ENCODE peak calls at places on chromosomes 3 and 15, in four cellular contexts. One of them, this sample, is unnamed.

GRCh38 chr3:185988080-185988815 is 50.4 kb upstream of the TRA2B start:
- DNase-seq in AG10803: no peak
- DNase-seq in PC-9: no peak
- DNase-seq in cardiac muscle cell: no peak
- DNase-seq in this sample: no peak

GRCh38 chr3:111668912-111669488 is 73.9 kb upstream of the ZBED2 start:
- DNase-seq in AG10803: peak
- DNase-seq in PC-9: peak
- DNase-seq in cardiac muscle cell: peak
- DNase-seq in this sample: peak

GRCh38 chr15:32763295-32763694 is 45.5 kb downstream of the GREM1 start:
- DNase-seq in AG10803: no peak
- DNase-seq in PC-9: no peak
- DNase-seq in cardiac muscle cell: no peak
- DNase-seq in this sample: no peak

GRCh38 chr3:185789891-185790830 is 34.7 kb downstream of the IGF2BP2 start:
- DNase-seq in AG10803: no peak
- DNase-seq in PC-9: peak
- DNase-seq in cardiac muscle cell: no peak
- DNase-seq in this sample: no peak

GRCh38 chr3:169812124-169812843 is 386 bp upstream of the LRRIQ4 start:
- DNase-seq in AG10803: peak
- DNase-seq in PC-9: peak
- DNase-seq in cardiac muscle cell: peak
- DNase-seq in this sample: peak

GRCh38 chr3:128878556-128879124 is 780 bp upstream of the ACAD9 start:
- DNase-seq in AG10803: peak
- DNase-seq in PC-9: peak
- DNase-seq in cardiac muscle cell: peak
- DNase-seq in this sample: peak

GRCh38 chr3:107797586-107797985 is 274.8 kb downstream of the BBX start:
- DNase-seq in AG10803: no peak
- DNase-seq in PC-9: peak
- DNase-seq in cardiac muscle cell: no peak
- DNase-seq in this sample: no peak

GRCh38 chr3:78907367-78907766 is 860.4 kb downstream of the ROBO1 start:
- DNase-seq in AG10803: no peak
- DNase-seq in PC-9: no peak
- DNase-seq in cardiac muscle cell: peak
- DNase-seq in this sample: no peak

GRCh38 chr3:141454906-141455602 is 31.8 kb upstream of the RASA2 start:
- DNase-seq in AG10803: peak
- DNase-seq in PC-9: peak
- DNase-seq in cardiac muscle cell: peak
- DNase-seq in this sample: peak

GRCh38 chr15:82275410-82275809 is 12.8 kb downstream of the SAXO2 start:
- DNase-seq in AG10803: no peak
- DNase-seq in PC-9: no peak
- DNase-seq in cardiac muscle cell: no peak
- DNase-seq in this sample: no peak

GRCh38 chr3:121690777-121691405 is 30.2 kb upstream of the HCLS1 start:
- DNase-seq in AG10803: no peak
- DNase-seq in PC-9: no peak
- DNase-seq in cardiac muscle cell: no peak
- DNase-seq in this sample: no peak

GRCh38 chr3:22296641-22297040 is 545.6 kb upstream of the ZNF385D start:
- DNase-seq in AG10803: peak
- DNase-seq in PC-9: no peak
- DNase-seq in cardiac muscle cell: peak
- DNase-seq in this sample: peak

GRCh38 chr3:50655009-50655830 is 19.5 kb upstream of the DOCK3 start:
- DNase-seq in AG10803: no peak
- DNase-seq in PC-9: no peak
- DNase-seq in cardiac muscle cell: no peak
- DNase-seq in this sample: no peak

GRCh38 chr3:121985841-121986240 is 36.2 kb downstream of the ILDR1 start:
- DNase-seq in AG10803: no peak
- DNase-seq in PC-9: no peak
- DNase-seq in cardiac muscle cell: no peak
- DNase-seq in this sample: peak

GRCh38 chr15:71082803-71083202 is 32.5 kb upstream of the THSD4 start:
- DNase-seq in AG10803: peak
- DNase-seq in PC-9: no peak
- DNase-seq in cardiac muscle cell: no peak
- DNase-seq in this sample: no peak

GRCh38 chr15:81297580-81298575 is 26.1 kb downstream of the STARD5 start:
- DNase-seq in AG10803: no peak
- DNase-seq in PC-9: no peak
- DNase-seq in cardiac muscle cell: no peak
- DNase-seq in this sample: no peak

GRCh38 chr15:49675051-49675450 is 54.2 kb downstream of the DTWD1 start:
- DNase-seq in AG10803: peak
- DNase-seq in PC-9: no peak
- DNase-seq in cardiac muscle cell: peak
- DNase-seq in this sample: peak

GRCh38 chr3:9204253-9205005 is 45.0 kb downstream of the SRGAP3 start:
- DNase-seq in AG10803: no peak
- DNase-seq in PC-9: no peak
- DNase-seq in cardiac muscle cell: no peak
- DNase-seq in this sample: no peak

GRCh38 chr3:19702416-19703078 is 231.5 kb downstream of the EFHB start:
- DNase-seq in AG10803: no peak
- DNase-seq in PC-9: no peak
- DNase-seq in cardiac muscle cell: peak
- DNase-seq in this sample: no peak

GRCh38 chr3:60909526-60909925 is 341.7 kb downstream of the FHIT start:
- DNase-seq in AG10803: no peak
- DNase-seq in PC-9: no peak
- DNase-seq in cardiac muscle cell: no peak
- DNase-seq in this sample: no peak

GRCh38 chr3:184741259-184741556 is 29.3 kb upstream of the MAGEF1 start:
- DNase-seq in AG10803: no peak
- DNase-seq in PC-9: no peak
- DNase-seq in cardiac muscle cell: no peak
- DNase-seq in this sample: no peak

GRCh38 chr3:66037330-66037985 is 1.3 kb downstream of the MAGI1 start:
- DNase-seq in AG10803: peak
- DNase-seq in PC-9: peak
- DNase-seq in cardiac muscle cell: peak
- DNase-seq in this sample: peak

GRCh38 chr3:12708584-12709192 is 44.8 kb upstream of the RAF1 start:
- DNase-seq in AG10803: peak
- DNase-seq in PC-9: peak
- DNase-seq in cardiac muscle cell: peak
- DNase-seq in this sample: peak

GRCh38 chr3:27079427-27080105 is 289.6 kb downstream of the NEK10 start:
- DNase-seq in AG10803: peak
- DNase-seq in PC-9: no peak
- DNase-seq in cardiac muscle cell: peak
- DNase-seq in this sample: no peak

GRCh38 chr3:33006081-33006480 is 54.6 kb downstream of the CCR4 start:
- DNase-seq in AG10803: no peak
- DNase-seq in PC-9: no peak
- DNase-seq in cardiac muscle cell: no peak
- DNase-seq in this sample: no peak

GRCh38 chr15:77418341-77419049 is 1.4 kb downstream of the PEAK1 start:
- DNase-seq in AG10803: peak
- DNase-seq in PC-9: no peak
- DNase-seq in cardiac muscle cell: peak
- DNase-seq in this sample: peak

GRCh38 chr3:32460031-32460749 is 42.5 kb downstream of the CMTM6 start:
- DNase-seq in AG10803: no peak
- DNase-seq in PC-9: no peak
- DNase-seq in cardiac muscle cell: no peak
- DNase-seq in this sample: peak

GRCh38 chr3:157618075-157618760 is 115.0 kb upstream of the VEPH1 start:
- DNase-seq in AG10803: peak
- DNase-seq in PC-9: peak
- DNase-seq in cardiac muscle cell: peak
- DNase-seq in this sample: peak

GRCh38 chr3:46628980-46629379 is 16.7 kb downstream of the FAM240A start:
- DNase-seq in AG10803: peak
- DNase-seq in PC-9: no peak
- DNase-seq in cardiac muscle cell: no peak
- DNase-seq in this sample: no peak

GRCh38 chr3:46717447-46718231 is at the start of gene PRSS50:
- DNase-seq in AG10803: no peak
- DNase-seq in PC-9: no peak
- DNase-seq in cardiac muscle cell: peak
- DNase-seq in this sample: no peak

GRCh38 chr3:29746163-29746562 is 465.3 kb downstream of the RBMS3 start:
- DNase-seq in AG10803: no peak
- DNase-seq in PC-9: no peak
- DNase-seq in cardiac muscle cell: no peak
- DNase-seq in this sample: peak

GRCh38 chr3:124812291-124813265 is 74.6 kb downstream of the ITGB5 start:
- DNase-seq in AG10803: peak
- DNase-seq in PC-9: peak
- DNase-seq in cardiac muscle cell: peak
- DNase-seq in this sample: peak

GRCh38 chr15:64850778-64851502 is 9.2 kb downstream of the PLEKHO2 start:
- DNase-seq in AG10803: no peak
- DNase-seq in PC-9: no peak
- DNase-seq in cardiac muscle cell: no peak
- DNase-seq in this sample: no peak
- H3K4me3 ChIP-seq in AG10803: no peak
- H3K4me3 ChIP-seq in PC-9: no peak
- H3K4me3 ChIP-seq in cardiac muscle cell: no peak
- H3K4me3 ChIP-seq in this sample: no peak

GRCh38 chr15:64836023-64836536 is 5.6 kb upstream of the PLEKHO2 start:
- DNase-seq in AG10803: no peak
- DNase-seq in PC-9: no peak
- DNase-seq in cardiac muscle cell: no peak
- DNase-seq in this sample: no peak
- TF ChIP-seq CTCF in AG10803: no peak
- TF ChIP-seq CTCF in PC-9: no peak
- TF ChIP-seq CTCF in cardiac muscle cell: no peak
- TF ChIP-seq CTCF in this sample: no peak

GRCh38 chr15:31086344-31086743 is 15.2 kb downstream of the TRPM1 start:
- DNase-seq in AG10803: no peak
- DNase-seq in PC-9: no peak
- DNase-seq in cardiac muscle cell: no peak
- DNase-seq in this sample: no peak

GRCh38 chr15:31089361-31090047 is 12.0 kb downstream of the TRPM1 start:
- DNase-seq in AG10803: no peak
- DNase-seq in PC-9: no peak
- DNase-seq in cardiac muscle cell: no peak
- DNase-seq in this sample: no peak

GRCh38 chr15:31090741-31091140 is 10.8 kb downstream of the TRPM1 start:
- DNase-seq in AG10803: no peak
- DNase-seq in PC-9: no peak
- DNase-seq in cardiac muscle cell: no peak
- DNase-seq in this sample: no peak

GRCh38 chr15:31091531-31091930 is 10.0 kb downstream of the TRPM1 start:
- DNase-seq in AG10803: peak
- DNase-seq in PC-9: no peak
- DNase-seq in cardiac muscle cell: peak
- DNase-seq in this sample: peak

DNA sequence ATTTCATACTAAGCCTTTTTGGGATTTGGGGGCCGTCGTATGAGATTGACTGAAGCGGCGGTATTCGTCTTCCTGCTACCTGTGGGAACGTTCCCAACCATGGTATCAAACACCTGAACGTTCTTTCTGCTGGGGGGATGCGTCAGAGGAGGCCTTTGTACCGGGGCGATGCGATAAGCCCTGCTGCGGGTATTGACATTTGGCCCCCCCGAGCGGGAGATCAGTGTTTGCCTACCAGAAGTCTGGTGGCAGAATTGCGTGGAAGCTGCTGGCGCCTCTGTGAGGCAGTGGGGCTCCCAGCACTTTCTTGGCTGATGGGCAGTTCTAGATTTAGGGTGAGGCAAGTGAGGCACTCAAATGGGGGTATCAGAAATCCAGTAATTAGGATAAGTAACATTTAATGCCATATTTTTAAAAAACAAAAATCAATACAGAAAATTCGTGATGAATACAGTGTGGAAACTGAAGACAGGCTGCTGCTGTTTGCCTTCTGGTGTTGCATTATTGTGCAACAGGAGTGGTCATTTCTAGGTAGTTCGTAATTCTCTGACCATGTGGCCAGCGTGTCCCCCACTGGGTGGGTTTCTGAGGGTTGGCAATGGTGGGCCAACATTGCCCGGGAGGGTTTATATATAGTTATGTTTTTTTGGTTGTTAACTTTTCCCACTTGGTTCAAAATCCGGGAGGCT is 12.7 kb downstream of the TRPM1 start:
- DNase-seq in AG10803: no peak
- DNase-seq in PC-9: no peak
- DNase-seq in cardiac muscle cell: no peak
- DNase-seq in this sample: no peak
- H3K4me3 ChIP-seq in AG10803: no peak
- H3K4me3 ChIP-seq in PC-9: no peak
- H3K4me3 ChIP-seq in cardiac muscle cell: no peak
- H3K4me3 ChIP-seq in this sample: no peak

GRCh38 chr3:127823590-127823857 is 1.2 kb upstream of the MGLL start:
- DNase-seq in AG10803: no peak
- DNase-seq in PC-9: no peak
- DNase-seq in cardiac muscle cell: no peak
- DNase-seq in this sample: no peak

GRCh38 chr3:127820871-127821853 is 1.2 kb downstream of the MGLL start:
- DNase-seq in AG10803: peak
- DNase-seq in PC-9: peak
- DNase-seq in cardiac muscle cell: no peak
- DNase-seq in this sample: peak

GRCh38 chr3:127824151-127824825 is 2.0 kb upstream of the MGLL start:
- DNase-seq in AG10803: no peak
- DNase-seq in PC-9: no peak
- DNase-seq in cardiac muscle cell: no peak
- DNase-seq in this sample: no peak

GRCh38 chr3:127822166-127822835 is at the start of gene MGLL:
- DNase-seq in AG10803: peak
- DNase-seq in PC-9: peak
- DNase-seq in cardiac muscle cell: peak
- DNase-seq in this sample: peak

DNA sequence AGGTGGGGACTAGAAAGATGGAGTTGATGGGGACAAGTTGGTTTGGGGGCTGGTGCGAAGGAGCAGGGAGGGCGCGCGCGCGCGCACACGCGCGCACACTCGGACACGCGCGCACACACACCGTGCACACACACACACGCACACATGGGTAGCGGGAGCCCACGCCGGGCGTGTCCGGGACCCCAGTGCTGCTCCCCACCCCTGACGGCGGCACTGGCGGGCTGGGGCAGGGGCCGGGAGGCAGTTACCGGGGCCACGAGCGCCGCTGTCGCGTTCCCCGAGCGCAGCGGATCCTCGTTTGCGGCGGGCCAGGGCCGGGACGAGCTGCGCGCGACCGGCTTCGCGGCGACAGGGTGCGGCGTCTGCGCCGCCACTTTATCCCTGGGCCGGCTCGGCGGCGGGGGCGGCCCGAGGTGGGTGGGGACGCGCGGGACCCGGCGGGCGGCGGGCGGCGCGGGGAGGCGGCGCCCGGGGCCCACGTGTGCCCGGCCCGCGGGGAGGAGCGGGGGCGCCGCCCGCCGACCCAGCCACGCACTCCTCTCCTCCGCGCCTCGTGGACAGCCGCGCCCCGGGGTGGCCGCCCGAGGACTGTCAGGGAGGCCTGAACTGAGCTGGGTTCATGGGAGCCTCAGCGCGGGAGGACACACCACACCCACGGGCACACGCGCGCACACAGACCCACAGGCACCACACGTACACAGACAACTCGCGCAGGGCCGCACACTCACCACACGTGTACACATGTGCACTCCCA is 698 bp upstream of the MGLL start:
- DNase-seq in AG10803: peak
- DNase-seq in PC-9: no peak
- DNase-seq in cardiac muscle cell: peak
- DNase-seq in this sample: no peak
- TF ChIP-seq CTCF in AG10803: peak
- TF ChIP-seq CTCF in PC-9: no peak
- TF ChIP-seq CTCF in cardiac muscle cell: no peak
- TF ChIP-seq CTCF in this sample: no peak